ENCODE peak calls at places on chromosomes 11 and 22, in nine cellular contexts. K is ovary, V is skeletal muscle cell, P is NB4, A is kidney, X is AG10803, C is SJSA1, L is HepG2, H is bronchial epithelial cell. T is an unnamed sample.

GRCh38 chr11:132346558-132347148 is 976.2 kb downstream of the NTM start:
- DNase-seq in H (no peak), C (no peak), A (no peak), X (no peak), L (no peak), V (no peak), P (no peak), K (no peak), T (no peak)

GRCh38 chr11:106162190-106162589 is 84.7 kb downstream of the AASDHPPT start:
- DNase-seq in V (no peak), K (no peak), L (no peak), C (no peak), X (no peak), H (no peak), P (no peak), A (no peak), T (no peak)

GRCh38 chr11:44630511-44631210 is 65.2 kb downstream of the CD82 start:
- DNase-seq in H (no peak), K (no peak), A (peak), L (no peak), X (no peak), V (no peak), C (peak), P (no peak), T (no peak)

GRCh38 chr22:48680601-48681000 is 1147.1 kb downstream of the BRD1 start:
- DNase-seq in X (no peak), P (no peak), V (no peak), A (peak), C (no peak), H (no peak), K (no peak), L (no peak), T (no peak)

GRCh38 chr11:122632178-122632824 is 23.2 kb upstream of the UBASH3B start:
- DNase-seq in V (no peak), L (no peak), X (peak), A (no peak), H (peak), C (no peak), K (no peak), P (no peak), T (no peak)

GRCh38 chr11:134416726-134417125 is 4.7 kb upstream of the B3GAT1 start:
- DNase-seq in L (no peak), A (no peak), V (no peak), K (no peak), C (no peak), P (no peak), H (no peak), X (no peak), T (no peak)

GRCh38 chr11:34408580-34409172 is 30.1 kb upstream of the CAT start:
- DNase-seq in L (no peak), V (no peak), H (no peak), C (no peak), P (no peak), A (no peak), X (no peak), K (no peak), T (no peak)

GRCh38 chr22:28034145-28034759 is 115.2 kb upstream of the PITPNB start:
- DNase-seq in H (no peak), P (no peak), C (no peak), V (no peak), L (no peak), X (no peak), K (no peak), A (no peak), T (no peak)

GRCh38 chr11:67056640-67057409 is at the start of gene RHOD:
- DNase-seq in P (no peak), V (no peak), X (peak), L (no peak), A (peak), H (no peak), K (peak), C (no peak), T (no peak)
- H3K4me3 ChIP-seq in P (no peak), V (peak), X (peak), L (peak), A (peak), H (peak), K (peak), C (no peak), T (no peak)

DNA sequence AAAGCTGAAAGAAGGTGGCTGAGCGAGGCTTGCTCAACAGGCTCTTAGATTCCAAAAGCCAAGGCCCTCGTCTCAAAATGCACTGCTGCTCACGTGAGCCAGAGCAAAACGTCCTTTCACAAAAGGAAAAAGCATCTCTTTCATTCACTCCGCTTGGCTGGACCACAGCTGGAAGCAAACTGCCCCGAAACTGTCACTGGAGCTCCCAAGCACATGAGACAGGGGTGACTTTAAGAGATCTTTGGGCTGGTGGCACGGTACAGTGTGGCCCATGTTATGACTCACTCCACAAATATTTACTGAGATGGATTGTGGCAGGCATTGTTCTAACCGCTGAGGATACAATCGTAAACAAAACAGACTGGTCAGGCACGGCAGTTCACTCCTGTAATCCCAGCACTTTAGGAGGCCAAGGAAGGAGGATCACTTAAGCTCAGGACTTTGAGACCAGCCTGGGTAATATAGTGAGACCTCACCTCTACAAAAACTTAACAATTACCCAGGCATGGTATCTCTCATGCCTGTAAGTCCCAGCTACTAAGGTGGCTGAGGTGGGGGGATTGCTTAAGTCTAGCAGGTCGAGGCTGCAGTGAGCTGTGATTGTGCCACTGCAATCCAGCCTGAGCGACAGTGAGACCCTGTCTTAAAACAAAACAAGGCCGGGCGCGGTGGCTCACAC is 3.6 kb downstream of the PLA2G6 start:
- DNase-seq in X (peak), A (peak), H (peak), P (peak), C (peak), K (peak), V (peak), L (peak), T (no peak)
- H3K4me3 ChIP-seq in X (peak), A (no peak), H (no peak), P (no peak), C (no peak), K (no peak), V (no peak), L (no peak), T (no peak)

GRCh38 chr22:32806296-32806695 is 4.8 kb downstream of the TIMP3 start:
- DNase-seq in P (no peak), X (no peak), A (no peak), K (no peak), C (no peak), L (no peak), V (no peak), H (no peak), T (no peak)
- H3K4me3 ChIP-seq in P (no peak), X (no peak), A (no peak), K (no peak), C (no peak), L (no peak), V (no peak), H (no peak), T (no peak)

GRCh38 chr11:932435-932834 is 6.8 kb downstream of the AP2A2 start:
- DNase-seq in P (no peak), X (peak), A (no peak), V (no peak), L (no peak), K (no peak), C (no peak), H (no peak), T (no peak)

GRCh38 chr11:933936-934335 is 8.3 kb downstream of the AP2A2 start:
- DNase-seq in C (no peak), H (no peak), P (no peak), K (no peak), V (no peak), X (no peak), A (peak), L (no peak), T (no peak)

GRCh38 chr11:934437-934950 is 8.8 kb downstream of the AP2A2 start:
- DNase-seq in C (no peak), H (no peak), K (no peak), X (no peak), P (no peak), L (no peak), A (no peak), V (no peak), T (no peak)

GRCh38 chr11:931385-931784 is 5.7 kb downstream of the AP2A2 start:
- DNase-seq in L (no peak), C (no peak), H (no peak), P (no peak), X (peak), A (peak), V (no peak), K (no peak), T (no peak)

DNA sequence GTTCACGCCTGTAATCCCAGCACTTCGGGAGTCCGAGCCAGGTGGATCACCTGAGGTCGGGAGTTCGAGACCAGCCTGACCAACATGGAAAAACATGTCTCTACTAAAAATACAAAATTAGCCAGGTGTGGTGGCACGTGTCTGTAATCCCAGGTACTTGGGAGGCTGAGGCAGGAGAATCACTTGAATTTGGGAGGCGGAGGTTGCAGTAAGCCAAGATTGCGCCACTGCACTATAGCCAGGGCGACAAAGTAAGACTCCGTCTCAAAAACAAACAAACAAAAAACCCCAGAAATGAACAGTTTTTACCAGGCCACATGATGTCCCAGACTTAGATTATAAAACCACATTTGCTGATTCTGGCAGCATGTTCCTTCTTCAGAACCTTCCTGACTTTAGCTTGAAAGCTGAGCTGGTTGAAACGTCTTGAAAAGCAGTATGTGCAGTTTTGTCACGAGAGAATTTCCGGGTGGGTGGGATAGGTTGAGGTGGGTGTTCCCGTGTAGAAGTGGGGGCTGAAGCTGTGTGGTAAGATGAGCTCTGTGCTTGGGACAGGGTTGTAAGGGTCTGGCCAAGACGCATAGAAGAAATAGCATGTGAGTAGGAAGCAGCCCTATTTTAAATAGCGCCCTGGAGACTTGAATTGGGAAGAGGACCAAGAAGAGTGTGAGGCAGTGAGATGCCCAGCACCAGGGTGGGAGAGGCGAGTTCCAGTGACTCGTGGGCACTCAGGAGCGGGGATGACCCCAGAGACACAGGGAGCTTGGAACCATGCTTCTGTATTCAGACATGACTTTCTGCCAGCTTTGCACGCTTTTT is 7.5 kb downstream of the AP2A2 start:
- DNase-seq in X (peak), A (peak), H (no peak), L (no peak), K (no peak), C (no peak), V (no peak), P (no peak), T (no peak)
- H3K4me3 ChIP-seq in X (no peak), A (peak), H (no peak), L (no peak), K (no peak), C (no peak), V (no peak), P (no peak), T (no peak)

GRCh38 chr11:2990617-2991476 is 1.3 kb downstream of the NAP1L4 start:
- DNase-seq in L (peak), K (no peak), V (no peak), H (peak), C (no peak), X (no peak), P (peak), A (no peak), T (no peak)

GRCh38 chr11:2988996-2989395 is 3.1 kb downstream of the NAP1L4 start:
- DNase-seq in A (no peak), L (no peak), H (no peak), K (no peak), P (no peak), C (no peak), X (peak), V (no peak), T (no peak)

GRCh38 chr11:2988361-2988762 is 3.8 kb downstream of the NAP1L4 start:
- DNase-seq in C (no peak), K (no peak), X (no peak), V (no peak), A (no peak), P (no peak), H (no peak), L (no peak), T (peak)

GRCh38 chr11:2989551-2989950 is 2.6 kb downstream of the NAP1L4 start:
- DNase-seq in H (no peak), P (no peak), X (no peak), V (no peak), L (no peak), C (no peak), A (no peak), K (no peak), T (no peak)

GRCh38 chr11:2987881-2988280 is 4.2 kb downstream of the NAP1L4 start:
- DNase-seq in V (no peak), C (no peak), A (no peak), P (no peak), H (no peak), L (no peak), X (no peak), K (no peak), T (peak)
- H3K4me3 ChIP-seq in V (no peak), C (no peak), A (peak), P (peak), H (no peak), L (peak), X (no peak), K (no peak), T (peak)

GRCh38 chr11:124311269-124311668 is 2.5 kb downstream of the OR8D1 start:
- DNase-seq in C (no peak), V (no peak), X (no peak), H (no peak), K (no peak), L (no peak), P (no peak), A (no peak), T (no peak)
- H3K4me3 ChIP-seq in C (no peak), V (no peak), X (no peak), H (no peak), K (no peak), L (no peak), P (no peak), A (no peak), T (no peak)

GRCh38 chr22:24437820-24438328 is 10.5 kb downstream of the ADORA2A start:
- DNase-seq in A (peak), V (no peak), K (no peak), C (no peak), P (no peak), L (no peak), X (peak), H (peak), T (peak)
- H3K4me3 ChIP-seq in A (no peak), V (no peak), K (no peak), C (no peak), P (no peak), L (no peak), X (no peak), H (no peak), T (no peak)

GRCh38 chr11:124920870-124921609 is 2.0 kb downstream of the HEPN1 start:
- DNase-seq in K (peak), H (peak), V (no peak), L (no peak), C (peak), X (peak), P (no peak), A (peak), T (no peak)
- H3K4me3 ChIP-seq in K (peak), H (peak), V (peak), L (no peak), C (peak), X (peak), P (no peak), A (peak), T (no peak)

GRCh38 chr11:118786657-118787056 is 4.3 kb downstream of the DDX6 start:
- DNase-seq in P (no peak), X (no peak), V (no peak), C (no peak), H (no peak), K (no peak), A (no peak), L (no peak), T (no peak)

GRCh38 chr11:118783724-118784495 is 7.1 kb downstream of the DDX6 start:
- DNase-seq in H (no peak), K (no peak), L (no peak), A (no peak), P (no peak), C (no peak), V (no peak), X (no peak), T (no peak)

GRCh38 chr11:118789501-118790356 is 1.2 kb downstream of the DDX6 start:
- DNase-seq in K (no peak), H (peak), A (no peak), P (peak), C (no peak), V (no peak), X (peak), L (no peak), T (peak)

GRCh38 chr11:118790357-118791014 is 478 bp downstream of the DDX6 start:
- DNase-seq in V (no peak), A (peak), C (peak), K (peak), H (peak), X (peak), P (peak), L (peak), T (peak)

GRCh38 chr11:118785362-118785761 is 5.6 kb downstream of the DDX6 start:
- DNase-seq in V (no peak), H (peak), P (peak), A (no peak), C (no peak), K (no peak), L (no peak), X (peak), T (no peak)
- H3K4me3 ChIP-seq in V (no peak), H (no peak), P (peak), A (no peak), C (no peak), K (no peak), L (no peak), X (no peak), T (no peak)

GRCh38 chr11:128696930-128697329 is 3.1 kb downstream of the FLI1 start:
- DNase-seq in X (no peak), P (no peak), C (no peak), L (no peak), A (no peak), H (no peak), K (no peak), V (no peak), T (no peak)

GRCh38 chr11:128697645-128698174 is 3.8 kb downstream of the FLI1 start:
- DNase-seq in P (no peak), H (no peak), V (no peak), K (no peak), A (no peak), X (no peak), L (no peak), C (no peak), T (no peak)

GRCh38 chr11:128694618-128695481 is 978 bp downstream of the FLI1 start:
- DNase-seq in K (no peak), A (peak), L (no peak), V (no peak), X (no peak), C (no peak), P (peak), H (no peak), T (no peak)

GRCh38 chr11:128692750-128693578 is 908 bp upstream of the FLI1 start:
- DNase-seq in A (peak), K (no peak), V (no peak), L (no peak), P (peak), C (peak), H (no peak), X (peak), T (no peak)

GRCh38 chr11:128695539-128696221 is 1.8 kb downstream of the FLI1 start:
- DNase-seq in C (no peak), L (no peak), H (no peak), A (peak), V (no peak), K (no peak), P (peak), X (no peak), T (peak)
- H3K4me3 ChIP-seq in C (peak), L (no peak), H (peak), A (peak), V (peak), K (peak), P (peak), X (peak), T (peak)